ENCODE peak calls at places on chromosomes 13 and 19, in five cellular contexts. V is activated naive CD8-positive, alpha-beta T cell treated with anti-CD3 and anti-CD28 coated beads, Interleukin-2, amount 50 U/mL, for 24 hours; A is endodermal cell; T is HTR-8/SVneo; B is activated T-helper 9 cell treated with anti-CD3 and anti-CD28 coated beads, Interleukin-2, amount 50 U/mL, for 16 hours. U is an unnamed sample.
A peak's percentile ranks its signal among the peaks of the same experiment; 100 is the strongest.

GRCh38 chr19:14871619-14872230 is 14.2 kb downstream of the OR7A17 start:
- DNase-seq in V (no peak), A (no peak), T (peak; percentile 21), B (no peak), U (no peak)

GRCh38 chr13:19597523-19597922 is 35.9 kb upstream of the MPHOSPH8 start:
- DNase-seq in V (no peak), A (no peak), T (no peak), B (no peak), U (no peak)

GRCh38 chr19:3319643-3320353 is 46.6 kb upstream of the NFIC start:
- DNase-seq in V (no peak), A (no peak), T (no peak), B (no peak), U (no peak)

GRCh38 chr19:45468159-45468651 is 409 bp downstream of the FOSB start:
- DNase-seq in V (peak; percentile 49), A (peak; percentile 73), T (no peak), B (no peak), U (peak; percentile 83)

GRCh38 chr19:8561071-8561764 is 16.0 kb downstream of the MYO1F start:
- DNase-seq in V (no peak), A (peak; percentile 81), T (no peak), B (no peak), U (no peak)

GRCh38 chr19:893775-894090 is 449 bp downstream of the RNU6-9 start:
- DNase-seq in V (no peak), A (peak; percentile 58), T (no peak), B (no peak), U (no peak)

GRCh38 chr13:46491641-46492040 is 61.3 kb upstream of the LRCH1 start:
- DNase-seq in V (no peak), A (no peak), T (no peak), B (no peak), U (no peak)

GRCh38 chr13:42594577-42595571 is 20.9 kb downstream of the TNFSF11 start:
- DNase-seq in V (peak; percentile 48), A (peak; percentile 80), T (peak; percentile 54), B (peak; percentile 11), U (peak; percentile 56)

GRCh38 chr19:45283443-45284033 is 32.5 kb downstream of the MARK4 start:
- DNase-seq in V (no peak), A (no peak), T (no peak), B (no peak), U (no peak)

GRCh38 chr13:95254341-95254740 is 46.9 kb downstream of the ABCC4 start:
- DNase-seq in V (no peak), A (no peak), T (no peak), B (no peak), U (no peak)

GRCh38 chr19:41912899-41913475 is 15.3 kb downstream of the ERFL start:
- DNase-seq in V (no peak), A (peak; percentile 78), T (no peak), B (no peak), U (no peak)

GRCh38 chr13:63651394-63651793 is 2235.7 kb upstream of the PCDH20 start:
- DNase-seq in V (no peak), A (no peak), T (no peak), B (no peak), U (no peak)

GRCh38 chr13:20616059-20616797 is 49.3 kb downstream of the IFT88 start:
- DNase-seq in V (no peak), A (no peak), T (no peak), B (no peak), U (no peak)

GRCh38 chr13:111187879-111188643 is 73.0 kb downstream of the ARHGEF7 start:
- DNase-seq in V (no peak), A (no peak), T (no peak), B (no peak), U (no peak)

GRCh38 chr13:26486550-26486949 is 70.9 kb upstream of the WASF3 start:
- DNase-seq in V (no peak), A (peak; percentile 24), T (no peak), B (no peak), U (no peak)

GRCh38 chr19:40365010-40365409 is 16.5 kb downstream of the PLD3 start:
- DNase-seq in V (no peak), A (no peak), T (no peak), B (no peak), U (no peak)

GRCh38 chr13:98447881-98448641 is 128.8 kb downstream of the STK24 start:
- DNase-seq in V (peak; percentile 25), A (peak; percentile 92), T (no peak), B (no peak), U (no peak)

GRCh38 chr19:53308339-53308811 is 25.2 kb upstream of the ZNF845 start:
- DNase-seq in V (peak; percentile 5), A (peak; percentile 90), T (peak; percentile 9), B (no peak), U (no peak)

GRCh38 chr13:29508130-29508873 is 87.2 kb downstream of the SLC7A1 start:
- DNase-seq in V (peak; percentile 78), A (peak; percentile 96), T (peak; percentile 76), B (peak; percentile 49), U (peak; percentile 82)

GRCh38 chr19:1154731-1155351 is 19.2 kb downstream of the SBNO2 start:
- DNase-seq in V (no peak), A (no peak), T (peak; percentile 77), B (no peak), U (no peak)

GRCh38 chr19:3836887-3837286 is 32.0 kb downstream of the ZFR2 start:
- DNase-seq in V (no peak), A (no peak), T (no peak), B (no peak), U (no peak)

GRCh38 chr19:48635966-48636858 is 967 bp downstream of the DBP start:
- DNase-seq in V (no peak), A (peak; percentile 62), T (no peak), B (no peak), U (no peak)

GRCh38 chr13:44904982-44905381 is 84.3 kb downstream of the NUFIP1 start:
- DNase-seq in V (no peak), A (no peak), T (peak; percentile 11), B (no peak), U (no peak)

GRCh38 chr19:16836115-16836905 is 7.1 kb downstream of the SIN3B start:
- DNase-seq in V (peak; percentile 12), A (peak; percentile 64), T (no peak), B (no peak), U (no peak)

GRCh38 chr19:51793994-51794393 is 963 bp upstream of the FPR3 start:
- DNase-seq in V (no peak), A (no peak), T (no peak), B (no peak), U (no peak)

GRCh38 chr13:34155931-34156607 is 338.1 kb downstream of the RFC3 start:
- DNase-seq in V (no peak), A (peak; percentile 53), T (peak; percentile 19), B (no peak), U (no peak)

GRCh38 chr19:18434411-18435184 is 3.3 kb downstream of the ISYNA1 start:
- DNase-seq in V (no peak), A (peak; percentile 47), T (no peak), B (no peak), U (no peak)

GRCh38 chr13:71374471-71375041 is 492.4 kb downstream of the DACH1 start:
- DNase-seq in V (no peak), A (no peak), T (no peak), B (no peak), U (no peak)

GRCh38 chr19:19256072-19256969 is 16.8 kb downstream of the TM6SF2 start:
- DNase-seq in V (no peak), A (no peak), T (no peak), B (no peak), U (no peak)

GRCh38 chr13:99663908-99664307 is 162.6 kb downstream of the TM9SF2 start:
- DNase-seq in V (no peak), A (no peak), T (no peak), B (no peak), U (no peak)